ENCODE peak calls at places on chromosomes 5 and 9, in seven cellular contexts. K is progenitor cell of endocrine pancreas, G is fibroblast of pulmonary artery, X is neural progenitor cell, B is MCF 10A, H is WTC11, Q is kidney epithelial cell. S is an unnamed sample.

GRCh38 chr9:94005272-94005901 is 50.2 kb upstream of the BARX1 start:
- DNase-seq in H (no peak), Q (no peak), B (peak), G (peak), X (no peak), K (no peak), S (peak)

GRCh38 chr9:120925535-120926396 is 830 bp downstream of the TRAF1 start:
- DNase-seq in G (peak), B (peak), Q (peak), H (no peak), X (no peak), K (no peak), S (peak)

GRCh38 chr5:95178046-95178651 is 106.7 kb downstream of the MCTP1 start:
- DNase-seq in H (peak), K (no peak), B (peak), X (peak), G (peak), Q (peak), S (peak)

GRCh38 chr9:129223551-129224208 is 45.6 kb upstream of the IER5L start:
- DNase-seq in B (no peak), H (no peak), G (no peak), K (no peak), Q (no peak), X (no peak), S (no peak)

GRCh38 chr9:133050142-133050541 is 11.6 kb upstream of the CEL start:
- DNase-seq in K (no peak), G (no peak), Q (no peak), H (no peak), B (no peak), X (no peak), S (peak)

GRCh38 chr9:71854811-71855210 is 56.2 kb downstream of the ABHD17B start:
- DNase-seq in X (no peak), K (no peak), Q (no peak), B (no peak), G (no peak), H (no peak), S (no peak)

GRCh38 chr5:120150770-120151169 is 313.3 kb upstream of the PRR16 start:
- DNase-seq in X (no peak), G (no peak), Q (no peak), K (no peak), H (no peak), B (no peak), S (no peak)

GRCh38 chr5:7271728-7272127 is 124.2 kb upstream of the ADCY2 start:
- DNase-seq in K (no peak), H (no peak), X (no peak), B (no peak), Q (no peak), G (no peak), S (no peak)

GRCh38 chr9:108634164-108634563 is 221.6 kb downstream of the ACTL7B start:
- DNase-seq in X (no peak), Q (no peak), K (no peak), B (peak), G (peak), H (no peak), S (peak)

GRCh38 chr9:136110082-136111061 is 8.3 kb downstream of the TMEM250 start:
- DNase-seq in B (no peak), K (no peak), H (no peak), X (peak), Q (no peak), G (peak), S (peak)

GRCh38 chr9:3205421-3206095 is 320.2 kb downstream of the RFX3 start:
- DNase-seq in G (no peak), Q (no peak), X (no peak), K (no peak), B (no peak), H (no peak), S (no peak)

GRCh38 chr9:20551835-20552234 is 70.5 kb downstream of the MLLT3 start:
- DNase-seq in Q (peak), G (no peak), H (no peak), B (no peak), X (no peak), K (no peak), S (no peak)

GRCh38 chr5:124746252-124746915 is at the start of gene ZNF608:
- DNase-seq in K (no peak), X (peak), H (no peak), B (peak), Q (peak), G (peak), S (peak)

GRCh38 chr5:51386916-51387853 is 3.9 kb downstream of the ISL1 start:
- DNase-seq in H (peak), Q (no peak), B (no peak), K (no peak), G (no peak), X (peak), S (no peak)

GRCh38 chr5:68225188-68225910 is 9.8 kb downstream of the PIK3R1 start:
- DNase-seq in G (peak), Q (peak), H (no peak), X (no peak), B (peak), K (no peak), S (peak)

GRCh38 chr5:135826994-135827671 is 7.3 kb upstream of the SLC25A48 start:
- DNase-seq in B (no peak), Q (no peak), G (no peak), H (no peak), K (no peak), X (no peak), S (no peak)

GRCh38 chr5:54492196-54492595 is 25.4 kb upstream of the SNX18 start:
- DNase-seq in K (no peak), Q (no peak), H (no peak), G (peak), B (no peak), X (no peak), S (peak)

GRCh38 chr5:73436535-73437125 is 11.9 kb downstream of the FOXD1 start:
- DNase-seq in B (no peak), K (no peak), Q (no peak), G (no peak), X (no peak), H (peak), S (peak)

GRCh38 chr5:43367453-43367852 is 44.7 kb downstream of the CCL28 start:
- DNase-seq in G (no peak), H (no peak), Q (no peak), B (no peak), K (no peak), X (no peak), S (no peak)

GRCh38 chr5:60827201-60827600 is 16.9 kb downstream of the ELOVL7 start:
- DNase-seq in B (no peak), Q (no peak), X (no peak), K (no peak), H (no peak), G (no peak), S (no peak)

GRCh38 chr5:73312146-73312871 is 136.3 kb downstream of the FOXD1 start:
- DNase-seq in G (peak), K (no peak), H (peak), Q (peak), X (peak), B (no peak), S (peak)

GRCh38 chr9:14366071-14366470 is 52.1 kb upstream of the NFIB start:
- DNase-seq in B (no peak), Q (no peak), K (no peak), H (no peak), X (no peak), G (peak), S (no peak)

GRCh38 chr9:32551491-32552049 is 557 bp upstream of the SMIM27 start:
- DNase-seq in X (peak), Q (no peak), H (no peak), G (peak), K (no peak), B (no peak), S (peak)

GRCh38 chr5:80061005-80061404 is 25.9 kb downstream of the THBS4 start:
- DNase-seq in G (no peak), B (no peak), Q (no peak), H (no peak), X (no peak), K (no peak), S (no peak)

GRCh38 chr5:123180676-123181393 is 91.8 kb downstream of the PRDM6 start:
- DNase-seq in B (no peak), G (no peak), Q (no peak), H (no peak), K (no peak), X (no peak), S (no peak)

GRCh38 chr9:131382850-131383729 is 10.8 kb upstream of the PRRC2B start:
- DNase-seq in B (peak), K (no peak), Q (peak), G (peak), X (peak), H (peak), S (peak)

GRCh38 chr5:126780165-126780827 is 3.4 kb downstream of the LMNB1 start:
- DNase-seq in Q (no peak), B (peak), K (no peak), X (peak), H (peak), G (peak), S (peak)

GRCh38 chr9:20355022-20355421 is 267.3 kb downstream of the MLLT3 start:
- DNase-seq in K (no peak), Q (no peak), X (no peak), G (peak), B (no peak), H (no peak), S (peak)

GRCh38 chr9:13665418-13666066 is 386.1 kb upstream of the MPDZ start:
- DNase-seq in B (peak), G (peak), Q (no peak), X (no peak), K (no peak), H (no peak), S (peak)

GRCh38 chr9:79621916-79622575 is 50.3 kb downstream of the TLE4 start:
- DNase-seq in B (no peak), X (no peak), H (no peak), K (no peak), Q (no peak), G (no peak), S (no peak)

GRCh38 chr5:128635379-128635778 is 97.3 kb upstream of the FBN2 start:
- DNase-seq in X (no peak), H (no peak), Q (no peak), K (no peak), B (no peak), G (no peak), S (no peak)

GRCh38 chr9:134227451-134228411 is 63.4 kb upstream of the RNU6ATAC start:
- DNase-seq in K (no peak), H (no peak), X (peak), Q (no peak), G (no peak), B (no peak), S (no peak)

DNA sequence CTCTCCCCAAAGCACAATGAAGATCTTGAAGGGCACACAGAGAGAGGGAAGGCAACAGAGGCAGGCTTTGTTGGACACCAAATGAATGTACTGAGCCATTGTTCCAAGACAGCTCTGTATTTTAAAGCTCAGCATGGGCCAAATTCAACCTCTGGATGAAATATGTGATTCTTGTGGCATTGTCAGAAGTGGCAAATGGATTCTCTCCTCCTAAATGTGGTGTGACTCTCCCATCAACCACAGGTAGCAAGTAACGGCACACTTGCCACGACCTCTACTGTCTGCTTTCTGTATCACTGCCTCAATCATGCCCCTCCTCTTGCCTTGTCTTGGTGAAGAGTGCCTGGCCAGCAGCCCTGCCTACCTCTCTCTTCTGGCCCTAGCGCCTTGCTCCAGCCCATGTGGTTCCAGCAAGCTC is 6.1 kb upstream of the MOB3B start:
- DNase-seq in H (peak), X (peak), B (no peak), G (no peak), Q (no peak), K (no peak), S (no peak)
- TF ChIP-seq CTCF in H (no peak), X (peak), B (no peak), G (peak), Q (no peak), K (no peak), S (peak)

GRCh38 chr5:176956756-176957155 is 49.8 kb downstream of the UIMC1 start:
- DNase-seq in G (no peak), X (no peak), Q (no peak), K (no peak), H (no peak), B (no peak), S (no peak)

GRCh38 chr5:176948458-176948857 is 49.3 kb upstream of the HK3 start:
- DNase-seq in Q (no peak), X (no peak), G (peak), H (no peak), K (no peak), B (no peak), S (no peak)

GRCh38 chr5:176955895-176956294 is 50.7 kb downstream of the UIMC1 start:
- DNase-seq in Q (no peak), K (no peak), G (peak), B (peak), X (no peak), H (no peak), S (peak)

GRCh38 chr5:176954050-176954449 is 52.5 kb downstream of the UIMC1 start:
- DNase-seq in B (no peak), H (no peak), K (no peak), Q (no peak), G (no peak), X (no peak), S (no peak)

GRCh38 chr5:176952531-176953193 is 53.5 kb upstream of the HK3 start:
- DNase-seq in G (no peak), X (no peak), H (no peak), Q (no peak), K (no peak), B (no peak), S (no peak)
- TF ChIP-seq CTCF in G (no peak), X (no peak), H (no peak), Q (no peak), K (no peak), B (no peak), S (no peak)

DNA sequence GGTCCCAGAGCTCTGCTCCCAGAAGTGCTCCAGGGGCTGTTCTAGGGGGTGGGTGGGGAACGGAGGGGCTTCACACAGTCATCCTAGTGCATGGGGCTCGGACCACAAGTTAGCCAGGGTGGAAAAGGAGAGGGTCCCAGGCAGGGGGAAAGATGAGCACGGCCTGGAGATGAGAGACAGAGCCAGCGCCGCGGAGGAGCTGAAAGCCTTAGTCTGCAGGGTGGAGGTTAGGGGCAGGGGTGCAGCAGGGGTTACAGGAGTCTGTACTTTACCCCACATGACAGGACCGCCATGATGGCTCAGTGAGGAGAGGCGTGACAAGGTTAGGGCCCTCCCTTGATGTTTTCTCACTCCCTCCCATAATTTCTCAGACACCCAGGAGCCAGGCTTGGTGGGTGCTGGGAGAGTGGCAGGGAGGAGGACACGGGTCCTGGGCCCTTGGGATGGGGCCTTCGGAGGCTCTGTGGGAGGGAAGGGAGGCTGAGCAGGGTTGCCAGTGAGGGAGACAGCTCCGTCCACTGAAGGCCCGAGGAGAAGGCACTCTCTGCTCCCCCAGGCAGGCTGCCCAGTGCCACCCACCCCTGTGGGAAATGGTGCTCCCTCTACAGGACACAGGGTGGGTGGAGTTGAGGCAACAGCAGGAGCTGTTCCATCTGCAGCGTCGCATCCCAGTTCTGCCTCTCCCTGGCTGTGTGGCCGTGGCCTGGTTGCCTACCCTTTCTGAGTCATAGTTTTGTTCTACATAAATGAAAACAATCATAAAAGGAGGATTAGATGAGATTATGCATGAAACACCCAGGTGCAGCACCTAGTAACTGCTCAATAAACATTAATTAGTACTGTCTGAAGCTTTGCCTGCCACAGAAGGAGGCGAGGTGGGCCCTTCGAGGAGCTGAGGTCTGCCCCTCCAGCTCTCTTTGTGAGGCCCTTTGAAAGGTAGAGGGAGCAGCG is 66.2 kb downstream of the NDST1 start:
- DNase-seq in Q (no peak), B (no peak), X (no peak), K (no peak), H (no peak), G (no peak), S (peak)
- TF ChIP-seq CTCF in Q (no peak), B (no peak), X (peak), K (no peak), H (no peak), G (peak), S (peak)

GRCh38 chr5:78888580-78889187 is 96.4 kb downstream of the ARSB start:
- DNase-seq in B (peak), X (no peak), K (no peak), G (no peak), H (no peak), Q (no peak), S (peak)
- TF ChIP-seq CTCF in B (no peak), X (no peak), K (no peak), G (no peak), H (no peak), Q (no peak), S (no peak)

GRCh38 chr5:174523311-174524159 is 200.8 kb upstream of the MSX2 start:
- DNase-seq in H (no peak), B (no peak), G (no peak), K (no peak), X (no peak), Q (no peak), S (no peak)
- TF ChIP-seq CTCF in H (no peak), B (peak), G (peak), K (peak), X (peak), Q (peak), S (peak)

S was measured in choroid plexus epithelial cell.